ENCODE peak calls at places on chromosomes 2 and 18, in eight cellular contexts. S is retinal pigment epithelial cell, E is heart left ventricle, I is astrocyte of the spinal cord, C is MCF 10A, Q is K562, L is AG10803, U is GM10248. J is an unnamed sample.

GRCh38 chr18:62992877-62993365 is 277.6 kb downstream of the PHLPP1 start:
- DNase-seq in L (no peak), C (no peak), I (no peak), E (no peak), S (no peak), Q (no peak), U (no peak), J (no peak)

GRCh38 chr18:36685580-36685979 is 143.2 kb downstream of the TPGS2 start:
- DNase-seq in U (no peak), E (no peak), Q (no peak), C (no peak), I (no peak), L (no peak), S (no peak), J (no peak)

GRCh38 chr2:74373189-74373588 is 6.9 kb downstream of the DCTN1 start:
- DNase-seq in U (no peak), S (no peak), Q (no peak), C (peak), L (peak), E (peak), I (no peak), J (no peak)

GRCh38 chr18:21741511-21742322 is 1.1 kb downstream of the MIB1 start:
- DNase-seq in S (no peak), U (peak), E (peak), Q (no peak), C (peak), L (peak), I (peak), J (peak)

GRCh38 chr18:79616651-79617518 is 62.7 kb upstream of the CTDP1 start:
- DNase-seq in E (no peak), I (peak), Q (no peak), S (no peak), L (peak), U (no peak), C (no peak), J (peak)

GRCh38 chr2:64586883-64587481 is 62.9 kb downstream of the AFTPH start:
- DNase-seq in Q (peak), E (no peak), S (no peak), C (peak), I (peak), L (peak), U (peak), J (no peak)

GRCh38 chr18:70523035-70523797 is 234.4 kb downstream of the SOCS6 start:
- DNase-seq in L (no peak), Q (no peak), S (no peak), E (no peak), C (no peak), U (no peak), I (no peak), J (no peak)

GRCh38 chr2:44802409-44803099 is 138.9 kb upstream of the SIX3 start:
- DNase-seq in L (no peak), S (no peak), U (no peak), E (no peak), Q (no peak), I (peak), C (no peak), J (peak)

GRCh38 chr18:9422816-9423519 is 52.3 kb upstream of the RALBP1 start:
- DNase-seq in S (no peak), L (no peak), E (no peak), Q (no peak), U (no peak), C (peak), I (no peak), J (no peak)

GRCh38 chr2:174208026-174208425 is 40.3 kb downstream of the OLA1 start:
- DNase-seq in E (no peak), I (no peak), L (no peak), C (no peak), U (no peak), Q (no peak), S (no peak), J (no peak)

GRCh38 chr18:45755936-45756335 is 32.0 kb downstream of the SLC14A1 start:
- DNase-seq in C (peak), Q (no peak), S (no peak), U (no peak), E (peak), I (peak), L (peak), J (no peak)

GRCh38 chr2:237214281-237214680 is 128.6 kb downstream of the COPS8 start:
- DNase-seq in U (no peak), E (no peak), Q (no peak), L (peak), S (no peak), C (no peak), I (no peak), J (no peak)

GRCh38 chr2:112155331-112156151 is 17.4 kb downstream of the FBLN7 start:
- DNase-seq in U (no peak), S (no peak), I (no peak), C (no peak), Q (no peak), E (no peak), L (no peak), J (no peak)

GRCh38 chr2:176187306-176188217 is 906 bp upstream of the HOXD1 start:
- DNase-seq in S (no peak), Q (no peak), E (no peak), L (no peak), U (no peak), I (no peak), C (no peak), J (peak)

GRCh38 chr2:224671731-224672130 is 44.4 kb downstream of the CCDC195 start:
- DNase-seq in C (no peak), S (no peak), E (no peak), L (no peak), Q (no peak), I (no peak), U (no peak), J (no peak)

GRCh38 chr2:63735263-63735662 is 106.4 kb upstream of the UGP2 start:
- DNase-seq in I (peak), L (peak), E (no peak), C (no peak), S (no peak), Q (no peak), U (no peak), J (no peak)

GRCh38 chr2:226905718-226906438 is 70.0 kb downstream of the RHBDD1 start:
- DNase-seq in L (no peak), Q (no peak), I (no peak), U (peak), C (no peak), E (no peak), S (no peak), J (no peak)

GRCh38 chr2:7673101-7673500 is 755.9 kb downstream of the RNF144A start:
- DNase-seq in S (no peak), I (no peak), Q (no peak), E (no peak), U (no peak), L (no peak), C (no peak), J (no peak)

GRCh38 chr2:100580474-100581264 is 17.9 kb downstream of the PDCL3 start:
- DNase-seq in Q (no peak), S (no peak), E (no peak), U (peak), I (no peak), C (no peak), L (no peak), J (no peak)

GRCh38 chr18:36917907-36918306 is 89.0 kb downstream of the KIAA1328 start:
- DNase-seq in Q (no peak), C (no peak), U (no peak), S (no peak), I (no peak), L (no peak), E (no peak), J (no peak)

GRCh38 chr2:88054300-88055048 is 1.1 kb downstream of the KRCC1 start:
- DNase-seq in Q (no peak), S (no peak), U (no peak), L (no peak), I (peak), C (no peak), E (no peak), J (no peak)

GRCh38 chr18:62525611-62526010 is 2.8 kb downstream of the ZCCHC2 start:
- DNase-seq in Q (no peak), I (no peak), L (no peak), C (peak), S (no peak), E (no peak), U (no peak), J (no peak)

GRCh38 chr2:127217470-127218325 is 2.4 kb downstream of the CYP27C1 start:
- DNase-seq in L (no peak), Q (no peak), C (peak), I (peak), E (no peak), U (peak), S (no peak), J (no peak)

GRCh38 chr2:233360771-233361176 is 6.5 kb downstream of the DGKD start:
- DNase-seq in S (no peak), Q (peak), C (no peak), U (no peak), I (no peak), L (no peak), E (no peak), J (no peak)

GRCh38 chr18:53458944-53459580 is 765.4 kb downstream of the MBD2 start:
- DNase-seq in I (peak), S (no peak), U (no peak), E (no peak), L (no peak), C (peak), Q (no peak), J (peak)

GRCh38 chr2:179562330-179562885 is 297.8 kb upstream of the SESTD1 start:
- DNase-seq in U (no peak), S (no peak), Q (no peak), L (no peak), C (no peak), E (no peak), I (no peak), J (no peak)

GRCh38 chr2:174026122-174026845 is 61.1 kb upstream of the SP3 start:
- DNase-seq in U (no peak), I (peak), L (peak), E (no peak), C (no peak), S (no peak), Q (no peak), J (no peak)

GRCh38 chr2:130759906-130760753 is 4.8 kb downstream of the AMER3 start:
- DNase-seq in Q (no peak), L (no peak), E (no peak), S (no peak), U (no peak), C (peak), I (no peak), J (no peak)

GRCh38 chr18:25133879-25134278 is 218.1 kb downstream of the ZNF521 start:
- DNase-seq in C (no peak), I (no peak), L (no peak), U (no peak), E (no peak), Q (no peak), S (no peak), J (no peak)

GRCh38 chr2:46584134-46584533 is 104.8 kb downstream of the TMEM247 start:
- DNase-seq in L (no peak), U (no peak), E (no peak), I (no peak), S (no peak), C (no peak), Q (no peak), J (no peak)

GRCh38 chr2:38233231-38233983 is 143.7 kb downstream of the ATL2 start:
- DNase-seq in I (peak), E (peak), Q (no peak), L (peak), C (peak), S (no peak), U (no peak), J (no peak)

GRCh38 chr2:235917506-235917905 is 250.7 kb downstream of the GBX2 start:
- DNase-seq in U (no peak), E (no peak), L (no peak), I (no peak), Q (no peak), S (no peak), C (no peak), J (no peak)

GRCh38 chr18:9671214-9671613 is 36.9 kb upstream of the RAB31 start:
- DNase-seq in C (peak), U (no peak), S (no peak), E (no peak), Q (no peak), I (no peak), L (no peak), J (no peak)

GRCh38 chr2:15937882-15938802 is 2.2 kb upstream of the MYCN start:
- DNase-seq in C (no peak), I (no peak), E (no peak), L (no peak), S (no peak), Q (no peak), U (no peak), J (no peak)

GRCh38 chr2:15938803-15939555 is 1.4 kb upstream of the MYCN start:
- DNase-seq in I (no peak), C (no peak), E (no peak), L (no peak), S (no peak), U (no peak), Q (no peak), J (no peak)

GRCh38 chr2:15940661-15941482 is 522 bp downstream of the MYCN start:
- DNase-seq in E (no peak), I (peak), C (no peak), Q (no peak), L (no peak), S (no peak), U (no peak), J (peak)

GRCh38 chr2:15939854-15940660 is at the start of gene MYCN:
- DNase-seq in S (no peak), C (peak), L (peak), I (peak), Q (no peak), U (no peak), E (peak), J (peak)

DNA sequence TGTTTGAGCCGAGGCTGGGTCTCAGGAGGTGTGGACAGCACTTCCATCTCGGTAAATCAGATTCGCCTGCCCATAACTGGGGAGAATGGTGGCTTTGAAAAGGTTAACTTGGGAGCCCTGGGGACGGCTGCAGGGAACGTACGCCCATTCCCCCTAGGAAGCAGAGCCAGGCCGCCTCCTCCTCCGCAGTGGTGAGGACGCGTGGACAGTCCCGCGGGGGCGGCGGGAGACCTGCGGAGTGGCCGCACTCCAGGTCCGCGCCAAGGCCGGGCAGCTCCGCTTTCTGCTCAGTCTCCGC is 845 bp upstream of the MYCN start:
- DNase-seq in E (peak), S (no peak), L (no peak), Q (peak), U (peak), I (no peak), C (no peak), J (peak)
- TF ChIP-seq CTCF in E (peak), S (no peak), L (no peak), Q (no peak), U (peak), I (peak), C (no peak), J (no peak)

GRCh38 chr2:138177693-138178092 is 213.4 kb downstream of the HNMT start:
- DNase-seq in L (no peak), C (no peak), U (no peak), E (no peak), Q (no peak), S (no peak), I (no peak), J (no peak)

GRCh38 chr2:138182913-138183312 is 218.6 kb downstream of the HNMT start:
- DNase-seq in E (no peak), Q (no peak), U (no peak), C (no peak), L (peak), S (no peak), I (no peak), J (no peak)

GRCh38 chr2:138182276-138182675 is 218.0 kb downstream of the HNMT start:
- DNase-seq in S (no peak), E (no peak), Q (no peak), I (no peak), L (no peak), C (no peak), U (no peak), J (no peak)

GRCh38 chr2:138183700-138184099 is 219.4 kb downstream of the HNMT start:
- DNase-seq in S (no peak), Q (no peak), L (no peak), U (no peak), C (no peak), I (no peak), E (no peak), J (no peak)

DNA sequence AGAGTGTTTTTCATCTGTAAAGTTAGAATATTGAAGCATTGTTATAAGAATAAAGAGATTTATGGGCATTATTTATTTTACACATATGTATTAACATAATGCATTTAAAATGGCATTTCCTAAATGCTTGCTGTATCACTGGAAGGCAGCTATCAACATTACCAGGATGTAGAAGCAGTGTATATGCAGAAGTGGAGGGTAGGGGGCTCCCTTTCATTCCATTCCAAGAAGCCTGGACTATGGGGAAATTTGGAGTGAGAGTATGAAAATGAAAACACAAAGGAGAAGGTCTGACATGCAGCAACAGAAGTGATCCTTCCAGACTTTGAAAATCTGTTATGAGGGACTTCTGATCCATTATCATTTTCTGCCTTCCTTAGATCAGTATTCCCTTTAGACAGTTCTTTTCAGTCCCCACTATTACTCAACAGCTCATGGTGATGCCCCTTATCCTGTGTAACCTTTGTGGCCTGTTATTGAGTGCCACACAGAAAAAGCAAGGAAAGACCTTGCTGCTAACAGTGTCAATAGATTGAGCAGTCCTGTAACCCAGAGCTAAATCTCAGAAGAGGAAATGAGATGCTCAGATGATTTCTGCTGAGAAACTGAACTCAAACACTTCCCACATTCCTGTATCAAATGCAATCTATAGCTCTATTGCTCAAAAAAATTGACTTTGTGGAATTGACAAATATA is 216.6 kb downstream of the HNMT start:
- DNase-seq in L (no peak), U (no peak), C (peak), I (no peak), E (no peak), Q (no peak), S (no peak), J (no peak)
- TF ChIP-seq CTCF in L (no peak), U (no peak), C (peak), I (peak), E (no peak), Q (no peak), S (peak), J (no peak)

GRCh38 chr2:168687314-168687713 is 115.1 kb upstream of the NOSTRIN start:
- DNase-seq in E (no peak), C (peak), L (peak), I (peak), S (no peak), U (no peak), Q (no peak), J (no peak)
- TF ChIP-seq CTCF in E (peak), C (peak), L (peak), I (no peak), S (peak), U (peak), Q (no peak), J (no peak)

GRCh38 chr2:216727346-216728122 is 32.2 kb upstream of the IGFBP5 start:
- DNase-seq in S (no peak), Q (no peak), I (no peak), E (no peak), C (peak), U (no peak), L (no peak), J (no peak)
- TF ChIP-seq CTCF in S (no peak), Q (no peak), I (no peak), E (no peak), C (no peak), U (no peak), L (no peak), J (no peak)

GRCh38 chr2:132416996-132417395 is 391 bp downstream of the GPR39 start:
- DNase-seq in S (no peak), E (no peak), C (no peak), I (no peak), U (no peak), L (no peak), Q (no peak), J (no peak)
- TF ChIP-seq CTCF in S (peak), E (no peak), C (no peak), I (no peak), U (no peak), L (peak), Q (peak), J (no peak)

GRCh38 chr2:34736482-34736881 is 1137.4 kb upstream of the FAM98A start:
- DNase-seq in U (no peak), C (no peak), I (no peak), Q (no peak), S (no peak), E (no peak), L (no peak), J (no peak)

GRCh38 chr2:34734042-34734441 is 1134.9 kb upstream of the FAM98A start:
- DNase-seq in E (no peak), S (no peak), U (no peak), C (no peak), I (no peak), Q (no peak), L (no peak), J (no peak)

GRCh38 chr2:34734662-34735061 is 1135.6 kb upstream of the FAM98A start:
- DNase-seq in S (no peak), U (no peak), E (no peak), L (no peak), I (no peak), C (no peak), Q (no peak), J (no peak)

DNA sequence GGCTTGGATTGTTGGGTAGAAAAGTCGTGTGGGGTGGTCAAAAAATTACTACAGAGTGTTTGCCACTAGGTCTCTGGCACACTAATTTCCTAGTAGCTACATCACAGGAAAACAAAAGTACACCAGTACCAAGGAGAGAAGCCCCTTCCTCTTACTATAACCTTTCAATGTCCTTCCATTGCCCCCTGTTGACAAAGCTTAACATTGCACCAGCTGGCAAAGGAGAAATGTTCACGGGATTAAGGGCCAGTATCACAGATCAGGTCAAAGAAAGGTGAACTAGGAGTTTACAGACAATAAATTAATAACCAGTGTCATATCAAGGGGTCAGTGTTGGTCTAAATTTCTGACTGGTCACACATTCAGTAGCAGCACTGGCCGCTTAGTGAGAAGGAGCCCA is 1139.6 kb upstream of the FAM98A start:
- DNase-seq in E (no peak), L (no peak), I (no peak), U (no peak), C (no peak), Q (no peak), S (no peak), J (peak)
- TF ChIP-seq CTCF in E (no peak), L (no peak), I (no peak), U (peak), C (peak), Q (no peak), S (peak), J (peak)

DNA sequence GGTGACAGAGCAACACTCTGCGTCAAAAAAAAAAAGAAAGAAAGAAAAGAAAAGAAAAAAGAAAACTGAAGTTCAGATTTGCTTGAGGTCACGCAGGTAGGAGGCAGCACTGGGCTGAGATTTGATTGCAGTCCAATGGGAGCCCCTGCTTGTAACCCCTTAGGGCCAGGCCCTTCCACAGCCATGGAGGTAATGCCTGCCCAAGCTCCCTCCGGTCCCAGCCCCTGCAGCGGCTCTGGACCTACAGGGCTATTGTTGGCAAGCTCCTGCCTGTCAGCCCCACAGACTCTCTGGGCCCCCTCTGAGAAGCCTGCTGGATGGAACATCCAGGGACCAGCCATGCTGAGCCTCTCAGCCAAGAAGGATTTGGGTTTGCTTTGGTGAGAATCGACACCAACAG is 12.2 kb downstream of the ZFP36L2 start:
- DNase-seq in E (no peak), S (no peak), Q (no peak), C (no peak), U (no peak), I (no peak), L (no peak), J (no peak)
- TF ChIP-seq CTCF in E (no peak), S (no peak), Q (no peak), C (no peak), U (peak), I (no peak), L (no peak), J (no peak)

J was measured in endothelial cell.